ENCODE peak calls at places on chromosomes 11 and 22, in ten cellular contexts. N is cardiac fibroblast; W is left ventricle myocardium inferior; L is activated CD8-positive, alpha-beta T cell treated with anti-CD3 and anti-CD28 coated beads for 36 hours; M is HFF-Myc; S is right atrium auricular region; T is left lung; B is suprapubic skin; K is CD8-positive, alpha-beta T cell; Z is H9. Q is an unnamed sample.

GRCh38 chr11:117818036-117818858 is 6.3 kb downstream of the FXYD2 start:
- DNase-seq in B (no peak), Z (no peak), M (no peak), W (no peak), K (peak; percentile 35), S (no peak), T (no peak), L (peak; percentile 84), N (peak; percentile 20), Q (no peak)

GRCh38 chr11:68371176-68372041 is 59.0 kb downstream of the LRP5 start:
- DNase-seq in B (no peak), T (no peak), K (no peak), S (peak; percentile 67), W (peak; percentile 66), N (peak; percentile 25), Z (no peak), L (no peak), M (no peak), Q (no peak)

GRCh38 chr22:22105364-22105763 is 122.8 kb upstream of the TOP3B start:
- DNase-seq in K (no peak), N (no peak), S (no peak), Z (no peak), T (no peak), B (no peak), L (no peak), W (no peak), M (no peak), Q (no peak)

GRCh38 chr11:103832762-103833161 is 203.7 kb upstream of the DDI1 start:
- DNase-seq in B (no peak), M (no peak), W (no peak), S (no peak), K (no peak), Z (no peak), T (no peak), L (no peak), N (no peak), Q (no peak)

GRCh38 chr11:121249039-121249663 is 43.4 kb upstream of the SC5D start:
- DNase-seq in S (no peak), K (no peak), M (no peak), L (peak; percentile 9), Z (no peak), B (no peak), N (peak; percentile 63), T (no peak), W (no peak), Q (no peak)

GRCh38 chr11:78659326-78660319 is 85.0 kb upstream of the NARS2 start:
- DNase-seq in W (no peak), T (no peak), M (no peak), K (no peak), N (no peak), Z (peak; percentile 57), L (no peak), B (no peak), S (peak; percentile 36), Q (peak; percentile 75)

GRCh38 chr11:97363331-97363730 is 973.5 kb downstream of the JRKL start:
- DNase-seq in K (no peak), B (no peak), M (no peak), Z (no peak), T (no peak), L (no peak), S (no peak), W (no peak), N (no peak), Q (no peak)

GRCh38 chr11:93194673-93195291 is 3.0 kb downstream of the SLC36A4 start:
- DNase-seq in M (no peak), N (no peak), S (no peak), Z (no peak), T (no peak), L (no peak), W (no peak), K (no peak), B (no peak), Q (no peak)

GRCh38 chr22:19223110-19223509 is 44.6 kb upstream of the SLC25A1 start:
- DNase-seq in S (no peak), W (no peak), N (no peak), B (peak; percentile 37), M (no peak), Z (no peak), L (no peak), K (no peak), T (no peak), Q (no peak)

GRCh38 chr22:20131856-20132685 is 467 bp downstream of the ZDHHC8 start:
- DNase-seq in M (no peak), N (peak; percentile 22), Z (no peak), T (peak; percentile 51), B (no peak), K (no peak), W (peak; percentile 49), S (no peak), L (peak; percentile 32), Q (no peak)

GRCh38 chr11:67057410-67057757 is 737 bp downstream of the RHOD start:
- DNase-seq in M (no peak), W (no peak), L (no peak), T (no peak), N (no peak), K (no peak), B (no peak), S (no peak), Z (no peak), Q (no peak)

GRCh38 chr11:36627471-36627870 is 29.4 kb upstream of the RAG2 start:
- DNase-seq in L (no peak), S (no peak), K (no peak), N (no peak), B (no peak), Z (no peak), M (no peak), T (no peak), W (no peak), Q (no peak)

GRCh38 chr11:36619502-36619901 is 21.5 kb upstream of the RAG2 start:
- DNase-seq in W (no peak), T (no peak), N (peak; percentile 19), L (no peak), K (no peak), M (no peak), Z (no peak), S (no peak), B (no peak), Q (no peak)

GRCh38 chr11:36618025-36618700 is 20.1 kb upstream of the RAG2 start:
- DNase-seq in W (no peak), B (no peak), M (no peak), K (no peak), N (no peak), Z (no peak), T (no peak), L (no peak), S (no peak), Q (no peak)

GRCh38 chr11:36627006-36627405 is 29.0 kb upstream of the RAG2 start:
- DNase-seq in N (no peak), Z (no peak), S (no peak), L (no peak), K (no peak), B (no peak), M (no peak), W (no peak), T (no peak), Q (no peak)

GRCh38 chr11:36622431-36623136 is 24.5 kb upstream of the RAG2 start:
- DNase-seq in T (no peak), K (no peak), L (no peak), M (peak; percentile 11), Z (no peak), W (no peak), S (no peak), N (peak; percentile 36), B (no peak), Q (no peak)
- TF ChIP-seq CTCF in T (peak; percentile 19), K (no peak), L (no peak), M (peak; percentile 47), Z (peak; percentile 49), W (peak; percentile 66), S (no peak), N (peak; percentile 33), B (no peak), Q (peak; percentile 75)

DNA sequence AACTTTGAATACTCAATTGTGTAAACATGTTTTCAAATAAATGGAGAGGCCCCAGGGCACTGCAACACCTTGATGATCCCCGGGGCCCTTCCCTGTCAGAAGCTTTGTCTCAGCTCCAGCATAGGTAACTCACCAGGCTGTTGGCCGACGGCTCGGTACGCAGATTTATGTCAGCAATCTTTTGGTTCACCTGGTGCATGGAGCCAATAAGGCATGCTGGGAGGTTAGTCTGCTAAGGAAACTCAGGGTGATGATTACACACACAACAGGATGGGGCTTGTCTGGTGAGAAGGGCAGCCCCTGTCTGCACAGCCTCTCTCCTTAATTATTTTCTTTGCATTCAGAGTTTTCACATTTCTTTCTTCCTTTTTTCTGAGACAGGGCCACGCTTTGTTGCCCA is 10.8 kb downstream of the FAM227A start:
- DNase-seq in K (no peak), N (no peak), Z (no peak), T (no peak), L (no peak), B (no peak), S (no peak), W (no peak), M (no peak), Q (no peak)
- TF ChIP-seq CTCF in K (no peak), N (no peak), Z (no peak), T (no peak), L (no peak), B (no peak), S (no peak), W (no peak), M (no peak), Q (no peak)

GRCh38 chr22:40156001-40156516 is 21.7 kb upstream of the TNRC6B start:
- DNase-seq in N (peak; percentile 50), K (no peak), M (no peak), B (no peak), Z (peak; percentile 69), W (no peak), T (peak; percentile 47), L (peak; percentile 32), S (no peak), Q (peak; percentile 48)
- TF ChIP-seq CTCF in N (peak; percentile 13), K (no peak), M (peak; percentile 15), B (no peak), Z (peak; percentile 51), W (peak; percentile 36), T (no peak), L (no peak), S (no peak), Q (peak; percentile 22)

GRCh38 chr11:59266491-59266890 is 53.8 kb upstream of the MPEG1 start:
- DNase-seq in L (no peak), S (no peak), Z (no peak), B (no peak), K (no peak), T (no peak), W (no peak), M (no peak), N (no peak), Q (no peak)

GRCh38 chr11:59267738-59268475 is 55.2 kb upstream of the MPEG1 start:
- DNase-seq in N (no peak), B (no peak), T (no peak), M (no peak), K (no peak), Z (no peak), S (no peak), W (no peak), L (no peak), Q (no peak)

GRCh38 chr11:59265735-59266134 is 53.0 kb upstream of the MPEG1 start:
- DNase-seq in B (no peak), W (no peak), N (no peak), S (no peak), L (no peak), T (no peak), M (no peak), Z (no peak), K (no peak), Q (peak; percentile 59)

GRCh38 chr11:59264736-59265135 is 52.0 kb upstream of the MPEG1 start:
- DNase-seq in T (no peak), N (no peak), S (no peak), W (no peak), L (no peak), K (no peak), B (no peak), M (no peak), Z (no peak), Q (no peak)

GRCh38 chr11:59267196-59267595 is 54.5 kb upstream of the MPEG1 start:
- DNase-seq in K (no peak), T (no peak), W (no peak), M (no peak), L (no peak), Z (no peak), N (no peak), S (no peak), B (no peak), Q (no peak)
- TF ChIP-seq CTCF in K (no peak), T (no peak), W (no peak), M (no peak), L (no peak), Z (no peak), N (no peak), S (no peak), B (no peak), Q (no peak)

Q was measured in osteocyte.